ENCODE peak calls at places on chromosomes 1 and 21, in eight cellular contexts. S is stimulated activated CD4-positive, alpha-beta T cell treated with anti-CD3 and anti-CD28 coated beads, Interleukin-1b, Interleukin-23, amount 100 ng/mL, for 4 hours; L is AML-193; V is T-helper 9 cell; W is stomach; I is activated naive CD4-positive, alpha-beta T cell; Y is activated CD8-positive, alpha-beta memory T cell treated with anti-CD3 and anti-CD28 coated beads for 1 hour; U is colonic mucosa. Q is an unnamed sample.

GRCh38 chr1:174445351-174445750 is 2.4 kb upstream of the GPR52 start:
- DNase-seq in S (no peak), L (no peak), V (no peak), W (no peak), I (no peak), Y (no peak), U (no peak), Q (no peak)

GRCh38 chr1:16378443-16378842 is 11.4 kb downstream of the SZRD1 start:
- DNase-seq in S (no peak), L (no peak), V (no peak), W (no peak), I (no peak), Y (no peak), U (no peak), Q (no peak)

GRCh38 chr1:245771521-245772281 is 616.9 kb downstream of the KIF26B start:
- DNase-seq in S (no peak), L (no peak), V (no peak), W (no peak), I (no peak), Y (no peak), U (no peak), Q (no peak)

GRCh38 chr1:152543808-152544207 is 22.8 kb downstream of the LCE3E start:
- DNase-seq in S (no peak), L (no peak), V (no peak), W (no peak), I (no peak), Y (no peak), U (no peak), Q (no peak)

GRCh38 chr1:52264530-52265115 is 101.4 kb downstream of the CC2D1B start:
- DNase-seq in S (no peak), L (no peak), V (no peak), W (no peak), I (no peak), Y (no peak), U (no peak), Q (no peak)

GRCh38 chr1:93178418-93178817 is 1.8 kb downstream of the TMED5 start:
- DNase-seq in S (no peak), L (no peak), V (no peak), W (no peak), I (no peak), Y (no peak), U (no peak), Q (no peak)

GRCh38 chr1:237033061-237033460 is 8.9 kb upstream of the RYR2 start:
- DNase-seq in S (no peak), L (no peak), V (no peak), W (no peak), I (no peak), Y (no peak), U (no peak), Q (no peak)

GRCh38 chr21:44450999-44451398 is 4.3 kb upstream of the LRRC3 start:
- DNase-seq in S (no peak), L (no peak), V (no peak), W (no peak), I (no peak), Y (no peak), U (no peak), Q (no peak)

GRCh38 chr1:938088-938683 is 14.5 kb downstream of the SAMD11 start:
- DNase-seq in S (no peak), L (peak; percentile 14), V (no peak), W (peak; percentile 82), I (no peak), Y (no peak), U (peak; percentile 56), Q (no peak)

GRCh38 chr1:915295-916172 is 8.2 kb upstream of the SAMD11 start:
- DNase-seq in S (no peak), L (no peak), V (no peak), W (no peak), I (no peak), Y (no peak), U (no peak), Q (no peak)

GRCh38 chr1:107141491-107142369 is 891 bp downstream of the NTNG1 start:
- DNase-seq in S (peak; percentile 5), L (peak; percentile 9), V (no peak), W (no peak), I (no peak), Y (no peak), U (peak; percentile 20), Q (no peak)

GRCh38 chr1:33982419-33982818 is 118.5 kb downstream of the HMGB4 start:
- DNase-seq in S (no peak), L (no peak), V (no peak), W (no peak), I (no peak), Y (no peak), U (no peak), Q (no peak)

GRCh38 chr1:25714532-25714931 is 85.5 kb upstream of the SELENON start:
- DNase-seq in S (no peak), L (no peak), V (no peak), W (no peak), I (no peak), Y (no peak), U (no peak), Q (no peak)

GRCh38 chr1:229410692-229411433 is 23.0 kb downstream of the ACTA1 start:
- DNase-seq in S (no peak), L (peak; percentile 37), V (no peak), W (peak; percentile 71), I (no peak), Y (no peak), U (no peak), Q (peak; percentile 35)

GRCh38 chr1:110007045-110007444 is 22.5 kb downstream of the AHCYL1 start:
- DNase-seq in S (no peak), L (no peak), V (no peak), W (no peak), I (no peak), Y (no peak), U (no peak), Q (no peak)

GRCh38 chr1:221823149-221823548 is 81.3 kb upstream of the DUSP10 start:
- DNase-seq in S (no peak), L (no peak), V (no peak), W (no peak), I (no peak), Y (no peak), U (no peak), Q (no peak)

GRCh38 chr1:115727706-115728249 is 40.7 kb downstream of the CASQ2 start:
- DNase-seq in S (no peak), L (peak; percentile 86), V (no peak), W (peak; percentile 40), I (no peak), Y (no peak), U (peak; percentile 51), Q (peak; percentile 65)